ENCODE peak calls at places on chromosomes 11 and 22, in six cellular contexts. H, J, K, N, G and P are unnamed samples.

GRCh38 chr11:40514124-40514523 is 945.3 kb downstream of the LRRC4C start:
- DNase-seq in H (no peak), J (no peak), K (no peak), N (peak), G (no peak), P (no peak)

GRCh38 chr22:40911772-40912171 is 39.4 kb upstream of the RBX1 start:
- DNase-seq in H (no peak), J (no peak), K (no peak), N (no peak), G (no peak), P (no peak)

GRCh38 chr11:313787-314547 is at the start of gene IFITM1:
- DNase-seq in H (peak), J (no peak), K (no peak), N (peak), G (peak), P (peak)

GRCh38 chr11:100687032-100687629 is at the start of gene ARHGAP42:
- DNase-seq in H (peak), J (peak), K (peak), N (peak), G (peak), P (peak)

GRCh38 chr11:394034-394857 is at the start of gene PKP3:
- DNase-seq in H (peak), J (no peak), K (no peak), N (peak), G (no peak), P (no peak)

GRCh38 chr11:10476342-10476741 is 21.3 kb downstream of the AMPD3 start:
- DNase-seq in H (no peak), J (no peak), K (no peak), N (no peak), G (no peak), P (peak)

GRCh38 chr11:46590740-46591606 is 2.9 kb downstream of the AMBRA1 start:
- DNase-seq in H (no peak), J (no peak), K (no peak), N (no peak), G (no peak), P (no peak)

GRCh38 chr11:73158356-73159051 is 16.4 kb upstream of the FCHSD2 start:
- DNase-seq in H (no peak), J (no peak), K (no peak), N (no peak), G (no peak), P (no peak)

GRCh38 chr11:64036081-64037026 is 623 bp downstream of the FLRT1 start:
- DNase-seq in H (no peak), J (no peak), K (no peak), N (peak), G (peak), P (no peak)

GRCh38 chr11:102184269-102184987 is 74.2 kb downstream of the YAP1 start:
- DNase-seq in H (no peak), J (no peak), K (no peak), N (peak), G (no peak), P (no peak)

GRCh38 chr11:6619021-6619745 is at the start of gene TPP1:
- DNase-seq in H (peak), J (peak), K (peak), N (peak), G (peak), P (peak)

GRCh38 chr11:60860943-60861342 is 5.2 kb upstream of the PTGDR2 start:
- DNase-seq in H (no peak), J (no peak), K (no peak), N (peak), G (no peak), P (peak)

GRCh38 chr22:28768701-28769393 is 3.6 kb upstream of the CCDC117 start:
- DNase-seq in H (no peak), J (no peak), K (no peak), N (no peak), G (no peak), P (no peak)

GRCh38 chr11:61392991-61393595 is 706 bp downstream of the TMEM216 start:
- DNase-seq in H (peak), J (no peak), K (no peak), N (peak), G (peak), P (no peak)

GRCh38 chr22:46546466-46547178 is 9.2 kb upstream of the CELSR1 start:
- DNase-seq in H (no peak), J (no peak), K (no peak), N (peak), G (peak), P (no peak)

GRCh38 chr11:439315-440064 is 2.3 kb downstream of the ANO9 start:
- DNase-seq in H (no peak), J (no peak), K (no peak), N (no peak), G (no peak), P (no peak)

GRCh38 chr22:33350391-33350955 is 292.3 kb upstream of the SYN3 start:
- DNase-seq in H (no peak), J (no peak), K (no peak), N (no peak), G (no peak), P (no peak)

GRCh38 chr22:41050873-41051272 is 41.5 kb upstream of the EP300 start:
- DNase-seq in H (no peak), J (no peak), K (no peak), N (peak), G (no peak), P (no peak)

GRCh38 chr22:31148953-31149627 is 8.8 kb upstream of the PLA2G3 start:
- DNase-seq in H (peak), J (no peak), K (no peak), N (peak), G (peak), P (no peak)